ENCODE peak calls at places on chromosomes 12 and 14, in six cellular contexts. L, P, R, I, M and J are unnamed samples. For H3K4me1, the result is how much of the 10 kb centered on the place peaks cover.

GRCh38 chr14:56666716-56667115 is 87.1 kb downstream of the TMEM260 start:
- DNase-seq in M (no peak), P (no peak), I (no peak), R (no peak), L (peak), J (no peak)

GRCh38 chr12:29702222-29702621 is 81.5 kb downstream of the TMTC1 start:
- DNase-seq in R (no peak), L (no peak), P (no peak), I (no peak), M (no peak), J (no peak)

GRCh38 chr14:105144666-105145380 is 23.8 kb downstream of the JAG2 start:
- DNase-seq in R (no peak), L (no peak), I (no peak), M (no peak), P (no peak), J (peak)

GRCh38 chr12:82299617-82300016 is 58.6 kb downstream of the CCDC59 start:
- DNase-seq in L (peak), I (no peak), P (no peak), M (no peak), R (no peak), J (no peak)

GRCh38 chr14:70339970-70340369 is 19.5 kb downstream of the COX16 start:
- DNase-seq in R (no peak), P (no peak), L (no peak), I (no peak), M (no peak), J (no peak)

GRCh38 chr14:20454359-20454644 is 310 bp downstream of the OSGEP start:
- DNase-seq in P (no peak), R (no peak), M (peak), I (no peak), L (peak), J (no peak)

GRCh38 chr14:91228112-91229004 is 16.1 kb downstream of the GPR68 start:
- DNase-seq in I (no peak), P (no peak), R (no peak), M (no peak), L (peak), J (no peak)

GRCh38 chr14:41362134-41362533 is 244.5 kb upstream of the LRFN5 start:
- DNase-seq in P (no peak), L (no peak), I (no peak), M (no peak), R (no peak), J (no peak)

GRCh38 chr12:30967026-30967425 is 40.5 kb downstream of the TSPAN11 start:
- DNase-seq in P (no peak), R (no peak), L (no peak), I (no peak), M (no peak), J (no peak)

GRCh38 chr14:74583689-74584434 is 28.2 kb downstream of the LTBP2 start:
- DNase-seq in L (peak), R (no peak), I (no peak), M (no peak), P (no peak), J (no peak)

GRCh38 chr14:55129428-55130193 is 559 bp downstream of the LGALS3 start:
- DNase-seq in L (peak), M (peak), P (peak), I (peak), R (peak), J (peak)

GRCh38 chr12:99267038-99267437 is 380.5 kb upstream of the GARIN6 start:
- DNase-seq in M (no peak), I (no peak), R (no peak), P (no peak), L (no peak), J (no peak)

GRCh38 chr12:39103552-39104165 is 198.3 kb upstream of the CPNE8 start:
- DNase-seq in I (no peak), M (no peak), P (peak), R (peak), L (peak), J (peak)

GRCh38 chr12:38502016-38502415 is 185.4 kb downstream of the ALG10B start:
- DNase-seq in P (no peak), R (no peak), I (no peak), M (no peak), L (no peak), J (no peak)

GRCh38 chr12:54660320-54660962 is 12.3 kb upstream of the DCD start:
- DNase-seq in R (no peak), M (peak), L (no peak), P (no peak), I (no peak), J (no peak)

DNA sequence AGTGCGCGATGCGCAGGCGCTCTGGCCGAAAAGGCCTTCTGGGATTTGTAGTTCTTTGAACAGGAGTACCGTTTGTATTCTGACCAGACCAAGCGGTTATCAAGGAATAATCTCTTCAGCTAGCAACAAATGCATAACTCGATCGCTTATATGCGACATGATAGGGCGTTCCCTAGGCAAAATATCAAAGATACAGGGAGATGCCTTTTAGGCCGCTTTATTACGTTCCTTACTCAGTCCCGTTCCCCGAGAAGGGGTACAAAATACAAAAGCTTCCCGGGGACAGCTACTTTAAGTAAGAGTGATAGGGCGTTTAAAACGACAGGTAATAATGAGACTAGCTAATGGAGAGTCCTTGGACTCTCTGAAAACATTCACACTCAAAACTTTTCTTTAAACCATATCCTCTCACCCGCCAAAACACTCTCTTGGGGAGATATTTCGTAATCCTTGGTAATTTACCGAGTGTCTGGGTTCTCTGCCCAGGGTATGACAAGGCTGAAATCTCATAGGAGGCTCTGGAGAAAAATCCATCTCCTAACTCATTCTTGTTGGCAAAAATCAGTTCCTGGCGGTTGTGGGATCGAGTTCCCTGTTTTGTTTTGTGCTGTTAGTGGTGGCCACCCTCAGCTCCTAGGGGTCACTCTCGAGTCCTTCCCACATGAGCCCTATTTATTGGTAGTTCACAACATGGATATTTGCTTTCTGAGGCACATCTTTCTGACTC is 412 bp upstream of the SNW1 start:
- DNase-seq in R (peak), M (no peak), L (peak), P (no peak), I (peak), J (peak)
- TF ChIP-seq CTCF in R (peak), M (no peak), L (peak), P (no peak), I (no peak), J (peak)

DNA sequence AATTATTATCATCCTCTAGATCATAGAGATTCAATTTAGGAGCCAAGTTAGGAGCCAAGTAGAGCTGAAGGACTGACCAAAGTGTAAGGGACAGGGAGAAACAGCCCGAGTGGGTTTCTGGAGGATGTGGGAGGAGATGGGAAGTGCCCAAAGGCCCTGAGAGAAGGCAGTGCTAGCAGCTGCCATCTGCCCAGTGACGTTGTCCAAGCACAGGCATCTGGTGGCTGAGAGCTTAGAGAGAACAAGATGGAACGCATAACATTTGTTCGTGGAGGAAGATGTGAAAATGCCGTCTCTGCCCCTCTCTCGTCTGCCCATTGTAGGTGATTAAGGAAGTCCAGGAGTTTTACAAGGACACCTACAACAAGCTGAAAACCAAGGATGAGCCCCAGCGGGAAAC is 34.7 kb downstream of the CD9 start:
- DNase-seq in R (no peak), I (no peak), P (no peak), L (no peak), M (no peak), J (no peak)
- H3K4me1 ChIP-seq in R (under half), I (under half), P (under half), L (under half), M (under half), J (under half)

GRCh38 chr14:61269321-61270083 is 11.6 kb downstream of the TMEM30B start:
- DNase-seq in P (peak), M (peak), L (peak), R (peak), I (peak), J (peak)
- H3K4me3 ChIP-seq in P (peak), M (peak), L (peak), R (peak), I (peak), J (peak)

GRCh38 chr14:72830786-72831583 is 62.9 kb downstream of the DPF3 start:
- DNase-seq in P (no peak), R (peak), L (no peak), M (no peak), I (no peak), J (no peak)
- TF ChIP-seq CTCF in P (no peak), R (no peak), L (no peak), M (no peak), I (no peak), J (no peak)

DNA sequence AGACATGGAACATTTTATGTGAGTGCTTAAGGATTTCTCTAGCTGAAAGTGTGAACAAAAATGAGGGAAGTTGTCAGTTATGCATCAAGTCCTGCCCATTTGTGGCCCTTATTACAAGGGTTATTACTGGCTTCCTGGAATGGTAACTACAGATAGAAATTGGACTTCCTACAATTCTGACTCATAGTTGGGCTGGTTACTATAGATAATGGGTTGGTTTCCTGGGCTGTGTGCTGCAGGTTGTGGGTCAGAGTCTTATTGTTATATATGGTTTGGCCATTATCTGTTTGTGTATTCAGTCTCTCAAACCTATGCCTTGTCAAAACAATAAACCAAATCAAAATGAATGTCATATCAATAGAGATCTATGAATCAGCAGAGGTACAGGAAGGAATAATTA is 313.7 kb downstream of the ADAMTS20 start:
- DNase-seq in M (no peak), L (peak), P (no peak), R (no peak), I (no peak), J (no peak)
- H3K4me1 ChIP-seq in M (under half), L (under half), P (under half), R (under half), I (under half), J (under half)

GRCh38 chr14:93909429-93910128 is 17.6 kb upstream of the FAM181A start:
- DNase-seq in R (no peak), I (no peak), P (no peak), M (peak), L (peak), J (no peak)

GRCh38 chr14:93903342-93904184 is 23.6 kb upstream of the FAM181A start:
- DNase-seq in I (no peak), L (no peak), R (peak), M (peak), P (no peak), J (peak)

GRCh38 chr14:93902619-93903307 is 24.4 kb upstream of the FAM181A start:
- DNase-seq in P (no peak), R (no peak), L (no peak), I (no peak), M (peak), J (no peak)

GRCh38 chr14:93905623-93906022 is 21.5 kb upstream of the FAM181A start:
- DNase-seq in R (no peak), L (no peak), P (no peak), I (no peak), M (no peak), J (no peak)

DNA sequence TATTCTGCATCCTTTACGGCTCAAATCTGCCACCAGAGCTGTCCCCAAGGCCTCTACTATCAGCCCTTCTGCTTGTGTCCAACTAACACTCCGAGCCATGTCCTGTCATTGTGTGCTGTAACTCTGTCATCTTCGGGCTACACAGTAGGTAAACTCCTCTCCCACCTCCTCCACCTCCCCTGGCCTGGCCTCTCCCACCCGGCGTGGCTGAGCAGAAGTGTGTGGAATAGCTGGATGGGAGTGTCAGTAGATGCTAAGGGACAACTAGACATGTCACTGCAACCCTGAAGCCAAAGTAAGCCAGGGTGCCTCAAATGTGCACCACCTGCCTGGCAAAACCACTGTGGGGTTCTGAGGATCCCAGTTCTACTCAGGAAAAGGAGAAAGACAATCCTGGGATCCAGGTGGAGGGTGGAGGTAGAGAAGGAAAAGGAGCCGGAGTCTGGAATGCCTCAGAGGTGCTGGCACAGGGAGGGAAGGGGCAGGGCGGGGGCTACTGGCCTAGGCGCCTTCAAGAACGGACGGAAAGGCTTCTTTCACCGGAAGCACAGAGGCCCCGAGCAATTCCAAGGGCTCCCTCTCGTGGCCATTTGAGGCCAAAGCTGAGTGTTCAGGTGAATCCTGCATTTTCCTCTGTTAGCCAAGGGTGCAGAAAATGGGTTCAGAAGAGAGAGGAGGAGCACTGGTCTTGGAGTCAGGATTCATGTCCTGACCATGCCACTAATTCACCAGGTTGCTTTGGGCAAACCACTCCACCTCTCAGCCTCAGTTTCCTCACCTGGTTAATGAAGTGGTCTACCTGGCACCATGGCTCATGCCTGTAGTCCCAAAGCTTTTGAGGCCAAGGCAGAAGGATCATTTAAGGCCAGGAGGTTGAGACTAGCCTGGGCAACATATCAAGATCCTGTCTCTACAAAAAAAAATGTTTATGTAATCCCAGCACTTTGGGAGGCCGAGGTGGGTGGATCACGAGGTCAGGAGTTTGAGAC is 20.5 kb upstream of the FAM181A start:
- DNase-seq in M (peak), P (peak), I (no peak), R (peak), L (no peak), J (peak)
- H3K4me3 ChIP-seq in M (no peak), P (no peak), I (no peak), R (no peak), L (no peak), J (no peak)

DNA sequence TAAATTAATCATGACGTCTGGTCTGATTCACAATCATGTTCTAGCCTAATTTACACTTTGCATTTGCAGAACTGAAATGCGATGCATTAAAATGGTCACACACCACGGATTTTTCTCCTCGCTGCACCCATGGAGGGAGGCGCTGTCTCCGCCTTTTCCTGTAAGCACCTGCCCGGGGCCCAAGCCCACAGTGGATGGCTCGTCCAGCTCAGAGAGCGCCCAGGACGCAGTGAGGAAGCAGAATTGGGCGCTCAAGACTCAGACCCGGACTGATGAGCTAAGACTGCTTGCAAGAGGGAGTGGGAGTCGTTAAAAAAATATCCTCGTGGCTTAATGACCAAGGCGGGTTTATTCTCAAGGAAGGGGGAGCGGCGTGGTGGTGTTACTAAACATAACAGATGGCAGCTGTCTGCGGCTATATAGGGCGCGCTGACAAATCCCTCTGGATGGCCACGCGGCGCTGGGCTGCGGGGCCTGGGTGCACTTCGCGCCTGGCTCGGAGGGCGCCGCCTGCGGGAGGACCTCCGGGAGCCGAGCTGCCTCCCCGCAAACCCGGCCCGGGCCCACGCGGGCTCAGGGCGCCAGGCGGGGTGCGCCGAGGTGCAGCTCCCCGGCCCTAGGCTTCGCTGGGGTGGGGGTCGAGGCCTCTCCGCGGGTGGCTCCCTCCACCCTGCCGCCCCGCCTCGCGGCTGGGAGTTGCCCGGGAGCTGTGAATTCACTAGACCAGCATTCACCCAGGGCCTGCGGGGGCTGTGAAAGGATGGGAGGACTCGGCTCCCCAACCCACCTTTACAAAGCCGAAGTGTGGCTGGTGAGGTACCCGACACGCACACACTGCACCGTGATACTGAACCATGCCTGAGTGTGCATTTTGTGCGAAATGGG is 78.7 kb downstream of the PPM1A start:
- DNase-seq in L (peak), I (peak), R (peak), P (peak), M (peak), J (no peak)
- TF ChIP-seq CTCF in L (no peak), I (peak), R (peak), P (no peak), M (no peak), J (no peak)

DNA sequence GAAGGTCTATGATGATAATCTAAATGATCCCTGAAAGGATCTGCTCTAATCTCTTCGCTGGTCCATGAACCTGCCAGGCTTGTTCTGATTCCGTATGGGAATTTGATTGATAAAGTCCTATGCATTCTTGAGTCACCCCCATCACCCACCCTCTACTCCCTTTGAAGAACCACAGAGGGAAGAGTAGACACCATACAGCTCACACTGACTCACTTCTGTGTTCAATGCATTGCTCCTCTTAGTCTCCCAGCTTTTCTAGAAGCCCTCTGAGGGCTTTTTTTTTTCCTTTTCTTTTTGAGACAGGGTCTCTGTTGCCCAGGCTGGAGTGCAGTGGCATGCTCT is 18.5 kb upstream of the GPRC5A start:
- DNase-seq in M (no peak), P (no peak), I (no peak), L (peak), R (no peak), J (no peak)
- H3K4me1 ChIP-seq in M (under half), P (under half), I (under half), L (under half), R (under half), J (under half)

GRCh38 chr12:124916370-124917134 is 2.1 kb upstream of the UBC start:
- DNase-seq in M (peak), P (peak), L (peak), I (peak), R (peak), J (no peak)
- H3K4me3 ChIP-seq in M (peak), P (peak), L (peak), I (peak), R (peak), J (peak)